ENCODE peak calls at places on chromosome 20, in five cellular contexts. Y is H7, X is kidney epithelial cell, F is upper lobe of right lung, T is aorta. S is an unnamed sample.

GRCh38 chr20:25355191-25355590 is 35.4 kb downstream of the ABHD12 start:
- DNase-seq in Y (no peak), X (no peak), F (no peak), T (no peak), S (no peak)

GRCh38 chr20:35146299-35146921 is 726 bp downstream of the EDEM2 start:
- DNase-seq in Y (peak; percentile 72), X (no peak), F (peak; percentile 69), T (peak; percentile 51), S (no peak)

GRCh38 chr20:4427936-4428581 is 293.6 kb upstream of the PRND start:
- DNase-seq in Y (no peak), X (no peak), F (no peak), T (no peak), S (no peak)

GRCh38 chr20:63005862-63006564 is 751 bp downstream of the BHLHE23 start:
- DNase-seq in Y (peak; percentile 85), X (no peak), F (no peak), T (no peak), S (no peak)

GRCh38 chr20:52494244-52494643 is 302.7 kb upstream of the ZFP64 start:
- DNase-seq in Y (no peak), X (peak; percentile 85), F (no peak), T (peak; percentile 46), S (no peak)

GRCh38 chr20:23520185-23520584 is 29.3 kb downstream of the CST8 start:
- DNase-seq in Y (no peak), X (no peak), F (no peak), T (no peak), S (no peak)

GRCh38 chr20:25340380-25340779 is 50.3 kb downstream of the ABHD12 start:
- DNase-seq in Y (no peak), X (no peak), F (no peak), T (no peak), S (no peak)

GRCh38 chr20:11777861-11778570 is 139.7 kb upstream of the BTBD3 start:
- DNase-seq in Y (no peak), X (no peak), F (no peak), T (no peak), S (no peak)

GRCh38 chr20:61688411-61688810 is 377.3 kb downstream of the TAF4 start:
- DNase-seq in Y (no peak), X (no peak), F (no peak), T (no peak), S (no peak)

GRCh38 chr20:61712632-61713031 is 353.0 kb downstream of the TAF4 start:
- DNase-seq in Y (no peak), X (no peak), F (no peak), T (no peak), S (no peak)

GRCh38 chr20:9025643-9026042 is 43.2 kb upstream of the PLCB4 start:
- DNase-seq in Y (no peak), X (peak; percentile 66), F (no peak), T (no peak), S (no peak)

GRCh38 chr20:11205769-11206362 is 532.1 kb upstream of the JAG1 start:
- DNase-seq in Y (no peak), X (no peak), F (no peak), T (no peak), S (no peak)

GRCh38 chr20:48064929-48065328 is 279.6 kb upstream of the SULF2 start:
- DNase-seq in Y (no peak), X (peak; percentile 69), F (no peak), T (no peak), S (no peak)

GRCh38 chr20:63538204-63539091 is 1.3 kb upstream of the PTK6 start:
- DNase-seq in Y (peak; percentile 84), X (no peak), F (peak; percentile 89), T (no peak), S (no peak)

GRCh38 chr20:63089051-63089907 is 82.5 kb upstream of the BHLHE23 start:
- DNase-seq in Y (peak; percentile 64), X (no peak), F (peak; percentile 55), T (peak; percentile 43), S (peak; percentile 39)

GRCh38 chr20:33282196-33282934 is 649 bp upstream of the BPIFB1 start:
- DNase-seq in Y (no peak), X (no peak), F (no peak), T (no peak), S (no peak)

GRCh38 chr20:25389858-25390537 is 637 bp downstream of the ABHD12 start:
- DNase-seq in Y (peak; percentile 90), X (no peak), F (peak; percentile 80), T (peak; percentile 61), S (peak; percentile 64)

GRCh38 chr20:33561981-33562601 is 72.2 kb downstream of the CBFA2T2 start:
- DNase-seq in Y (peak; percentile 12), X (peak; percentile 61), F (no peak), T (peak; percentile 59), S (peak; percentile 57)

GRCh38 chr20:10079964-10080363 is 45.2 kb downstream of the ANKEF1 start:
- DNase-seq in Y (no peak), X (no peak), F (no peak), T (no peak), S (no peak)

GRCh38 chr20:60589624-60590023 is 631.4 kb downstream of the CDH26 start:
- DNase-seq in Y (peak; percentile 66), X (no peak), F (no peak), T (no peak), S (no peak)

GRCh38 chr20:39289316-39289715 is 327.2 kb downstream of the DHX35 start:
- DNase-seq in Y (peak; percentile 43), X (no peak), F (no peak), T (no peak), S (no peak)

GRCh38 chr20:23060629-23061028 is 11.2 kb upstream of the THBD start:
- DNase-seq in Y (no peak), X (no peak), F (no peak), T (no peak), S (no peak)

GRCh38 chr20:63696628-63697356 is at the start of gene TNFRSF6B:
- DNase-seq in Y (peak; percentile 85), X (no peak), F (peak; percentile 65), T (peak; percentile 55), S (no peak)

GRCh38 chr20:63791497-63792156 is 39.4 kb downstream of the ZBTB46 start:
- DNase-seq in Y (peak; percentile 66), X (no peak), F (no peak), T (no peak), S (no peak)

GRCh38 chr20:38926934-38927616 is 858 bp downstream of the FAM83D start:
- DNase-seq in Y (peak; percentile 71), X (no peak), F (no peak), T (no peak), S (no peak)

GRCh38 chr20:25283221-25283951 is 35.5 kb downstream of the PYGB start:
- DNase-seq in Y (no peak), X (no peak), F (peak; percentile 61), T (peak; percentile 29), S (peak; percentile 43)

GRCh38 chr20:47392015-47392720 is 35.7 kb upstream of the ZMYND8 start:
- DNase-seq in Y (no peak), X (peak; percentile 48), F (no peak), T (no peak), S (no peak)

DNA sequence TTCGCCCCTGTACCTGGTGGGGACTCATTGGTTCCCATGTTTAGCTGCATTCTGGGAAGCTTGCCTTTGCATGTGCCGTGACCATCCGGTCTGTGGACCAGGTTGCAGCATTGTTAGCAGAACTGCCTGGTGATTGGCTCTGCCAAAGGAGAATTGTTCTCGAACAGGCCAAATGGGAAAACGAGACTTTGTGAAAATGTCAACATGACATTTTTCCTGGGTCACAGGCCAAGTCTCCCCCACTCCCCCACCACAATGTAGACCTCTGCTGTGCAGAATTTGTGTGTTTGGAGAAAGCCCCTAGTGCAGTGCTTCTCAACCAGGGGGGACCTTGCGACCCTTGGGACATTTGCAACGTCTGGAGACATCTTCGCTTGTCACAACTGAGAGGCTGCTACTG is 23.2 kb downstream of the CDH22 start:
- DNase-seq in Y (no peak), X (no peak), F (no peak), T (no peak), S (no peak)
- H3K27me3 ChIP-seq in Y (no peaks in the 10 kb centered on the region), X (peaks cover 17% of the 10 kb centered on the region), F (peaks cover 29% of the 10 kb centered on the region), T (no peaks in the 10 kb centered on the region), S (peaks cover 62% of the 10 kb centered on the region)

GRCh38 chr20:45907219-45907948 is 4.6 kb downstream of the PLTP start:
- DNase-seq in Y (no peak), X (no peak), F (no peak), T (no peak), S (no peak)

GRCh38 chr20:45910670-45911485 is 1.1 kb downstream of the PLTP start:
- DNase-seq in Y (peak; percentile 99), X (peak; percentile 99), F (peak; percentile 94), T (peak; percentile 99), S (peak; percentile 95)

GRCh38 chr20:45909817-45910669 is 1.9 kb downstream of the PLTP start:
- DNase-seq in Y (no peak), X (no peak), F (no peak), T (no peak), S (no peak)

GRCh38 chr20:45908086-45908485 is 3.9 kb downstream of the PLTP start:
- DNase-seq in Y (no peak), X (no peak), F (no peak), T (no peak), S (no peak)

GRCh38 chr20:45909336-45909808 is 2.6 kb downstream of the PLTP start:
- DNase-seq in Y (no peak), X (no peak), F (no peak), T (no peak), S (no peak)
- H3K4me3 ChIP-seq in Y (no peak overlapping the region), X (no peak overlapping the region), F (no peak overlapping the region), T (no peak overlapping the region), S (peak overlapping the region; percentile 65)

GRCh38 chr20:36157610-36158009 is 3.1 kb downstream of the EPB41L1 start:
- DNase-seq in Y (no peak), X (no peak), F (no peak), T (no peak), S (no peak)
- H3K27me3 ChIP-seq in Y (peaks cover 11% of the 10 kb centered on the region), X (peaks cover 5% of the 10 kb centered on the region), F (no peaks in the 10 kb centered on the region), T (no peaks in the 10 kb centered on the region), S (no peaks in the 10 kb centered on the region)

GRCh38 chr20:58840816-58841538 is 9.7 kb downstream of the GNAS-AS1 start:
- DNase-seq in Y (peak; percentile 61), X (no peak), F (no peak), T (no peak), S (no peak)

GRCh38 chr20:58839991-58840747 is 10.5 kb downstream of the GNAS-AS1 start:
- DNase-seq in Y (peak; percentile 69), X (no peak), F (no peak), T (no peak), S (no peak)

GRCh38 chr20:58839474-58839874 is 11.2 kb downstream of the GNAS-AS1 start:
- DNase-seq in Y (peak; percentile 90), X (no peak), F (no peak), T (no peak), S (peak; percentile 68)

GRCh38 chr20:58837717-58838116 is 13.0 kb downstream of the GNAS-AS1 start:
- DNase-seq in Y (no peak), X (no peak), F (no peak), T (no peak), S (no peak)

GRCh38 chr20:58838174-58838573 is 12.5 kb downstream of the GNAS-AS1 start:
- DNase-seq in Y (peak; percentile 40), X (no peak), F (no peak), T (no peak), S (no peak)
- H3K4me3 ChIP-seq in Y (no peak overlapping the region), X (no peak overlapping the region), F (no peak overlapping the region), T (no peak overlapping the region), S (no peak overlapping the region)

GRCh38 chr20:57579331-57579897 is 18.5 kb downstream of the PCK1 start:
- DNase-seq in Y (no peak), X (no peak), F (no peak), T (no peak), S (no peak)
- H3K27me3 ChIP-seq in Y (no peaks in the 10 kb centered on the region), X (peaks cover 84% of the 10 kb centered on the region), F (peaks cover 49% of the 10 kb centered on the region), T (no peaks in the 10 kb centered on the region), S (peaks cover 70% of the 10 kb centered on the region)

GRCh38 chr20:53576195-53576580 is 17.5 kb downstream of the ZNF217 start:
- DNase-seq in Y (no peak), X (no peak), F (no peak), T (no peak), S (no peak)
- H3K4me3 ChIP-seq in Y (no peak overlapping the region), X (no peak overlapping the region), F (no peak overlapping the region), T (no peak overlapping the region), S (no peak overlapping the region)

S was measured in psoas muscle.